ENCODE peak calls at places on chromosomes 13 and 19, in five cellular contexts. E is cardiac muscle cell, V is psoas muscle, P is cardiac fibroblast, G is right cardiac atrium. R is an unnamed sample.

GRCh38 chr13:73092831-73093230 is 34.0 kb downstream of the KLF5 start:
- DNase-seq in P (no peak), E (no peak), G (no peak), V (no peak), R (no peak)

GRCh38 chr13:52707375-52707774 is 32.2 kb downstream of the CNMD start:
- DNase-seq in G (no peak), V (no peak), P (no peak), E (no peak), R (no peak)

GRCh38 chr13:35512271-35512920 is 35.9 kb upstream of the MAB21L1 start:
- DNase-seq in P (peak; percentile 96), G (no peak), E (no peak), V (no peak), R (no peak)

GRCh38 chr19:22882797-22883196 is 50.7 kb downstream of the ZNF723 start:
- DNase-seq in G (no peak), E (no peak), P (peak; percentile 49), V (no peak), R (no peak)

GRCh38 chr19:16801599-16801998 is 27.6 kb upstream of the SIN3B start:
- DNase-seq in E (no peak), P (peak; percentile 82), G (no peak), V (no peak), R (no peak)

GRCh38 chr19:45901432-45901903 is 945 bp downstream of the MYPOP start:
- DNase-seq in E (peak; percentile 29), V (peak; percentile 68), P (peak; percentile 39), G (peak; percentile 80), R (peak; percentile 55)

GRCh38 chr19:18361646-18362045 is 21.2 kb downstream of the PGPEP1 start:
- DNase-seq in E (no peak), P (no peak), G (no peak), V (no peak), R (no peak)

GRCh38 chr13:113539822-113540221 is 44.7 kb upstream of the TFDP1 start:
- DNase-seq in P (peak; percentile 53), V (no peak), G (no peak), E (no peak), R (no peak)

GRCh38 chr19:8571006-8571411 is 6.2 kb downstream of the MYO1F start:
- DNase-seq in E (no peak), G (peak; percentile 75), P (peak; percentile 72), V (no peak), R (no peak)

GRCh38 chr13:54445865-54446264 is 1417.3 kb downstream of the OLFM4 start:
- DNase-seq in E (no peak), P (no peak), V (no peak), G (no peak), R (no peak)

GRCh38 chr19:7916137-7916907 is 1.7 kb downstream of the TGFBR3L start:
- DNase-seq in E (peak; percentile 34), P (peak; percentile 30), V (no peak), G (peak; percentile 59), R (no peak)

GRCh38 chr13:21420706-21421105 is 38.4 kb downstream of the ZDHHC20 start:
- DNase-seq in E (no peak), V (no peak), G (no peak), P (peak; percentile 49), R (no peak)

GRCh38 chr13:58476176-58476575 is 844.6 kb downstream of the PCDH17 start:
- DNase-seq in G (no peak), P (no peak), V (no peak), E (no peak), R (peak; percentile 59)

GRCh38 chr13:98476538-98476966 is 100.4 kb downstream of the STK24 start:
- DNase-seq in P (peak; percentile 93), E (no peak), V (peak; percentile 69), G (peak; percentile 76), R (no peak)

GRCh38 chr19:53328967-53329366 is 4.6 kb upstream of the ZNF845 start:
- DNase-seq in P (peak; percentile 51), V (peak; percentile 61), G (peak; percentile 89), E (no peak), R (no peak)

GRCh38 chr13:47337781-47338507 is 441.1 kb upstream of the HTR2A start:
- DNase-seq in V (no peak), E (peak; percentile 1), G (peak; percentile 7), P (peak; percentile 71), R (no peak)

GRCh38 chr13:20997301-20998061 is 63.9 kb downstream of the LATS2 start:
- DNase-seq in E (no peak), G (peak; percentile 79), P (peak; percentile 96), V (no peak), R (no peak)

GRCh38 chr13:78192721-78193120 is 274.1 kb upstream of the EDNRB start:
- DNase-seq in E (no peak), P (peak; percentile 51), G (no peak), V (no peak), R (no peak)

GRCh38 chr19:6375411-6376010 is at the start of gene PSPN:
- DNase-seq in G (no peak), V (no peak), E (no peak), P (no peak), R (no peak)

GRCh38 chr19:18833849-18834643 is 2.3 kb downstream of the UPF1 start:
- DNase-seq in P (no peak), V (no peak), E (no peak), G (no peak), R (no peak)

GRCh38 chr19:7500811-7501450 is 12.1 kb upstream of the PEX11G start:
- DNase-seq in V (peak; percentile 47), E (peak; percentile 78), G (peak; percentile 76), P (peak; percentile 51), R (peak; percentile 95)

GRCh38 chr13:106156468-106156867 is 379.0 kb downstream of the EFNB2 start:
- DNase-seq in P (peak; percentile 99), E (no peak), V (no peak), G (no peak), R (no peak)

GRCh38 chr19:47726467-47726866 is 13.2 kb downstream of the EHD2 start:
- DNase-seq in G (no peak), V (no peak), P (peak; percentile 76), E (no peak), R (no peak)

GRCh38 chr19:49363265-49364082 is at the start of gene DKKL1:
- DNase-seq in P (peak; percentile 100), G (peak; percentile 100), E (peak; percentile 100), V (peak; percentile 99), R (peak; percentile 98)

GRCh38 chr19:43747557-43748204 is 7.1 kb downstream of the SMG9 start:
- DNase-seq in G (no peak), V (no peak), P (no peak), E (no peak), R (no peak)

GRCh38 chr19:50490411-50490811 is 13.8 kb upstream of the GARIN5A start:
- DNase-seq in G (no peak), P (no peak), V (no peak), E (no peak), R (no peak)

GRCh38 chr13:111431241-111431640 is 110.8 kb downstream of the TEX29 start:
- DNase-seq in P (no peak), G (no peak), V (no peak), E (no peak), R (no peak)

GRCh38 chr19:45848922-45849321 is 14.0 kb downstream of the SYMPK start:
- DNase-seq in E (no peak), G (no peak), V (no peak), P (peak; percentile 17), R (no peak)

GRCh38 chr19:18489627-18490184 is 32.2 kb downstream of the ELL start:
- DNase-seq in E (no peak), G (no peak), V (no peak), P (no peak), R (no peak)

GRCh38 chr19:3125900-3126524 is 9.8 kb upstream of the GNA15 start:
- DNase-seq in P (peak; percentile 48), G (peak; percentile 75), E (peak; percentile 61), V (peak; percentile 63), R (peak; percentile 44)

GRCh38 chr13:30826911-30827577 is 79.0 kb upstream of the MEDAG start:
- DNase-seq in P (no peak), G (no peak), E (no peak), V (no peak), R (no peak)

GRCh38 chr13:27788271-27788670 is 4.0 kb upstream of the GSX1 start:
- DNase-seq in V (no peak), G (no peak), P (no peak), E (no peak), R (no peak)

GRCh38 chr19:44212865-44213346 is 574 bp downstream of the ZNF227 start:
- DNase-seq in V (no peak), E (no peak), G (no peak), P (peak; percentile 46), R (no peak)

GRCh38 chr19:13539332-13539731 is 33.1 kb upstream of the CACNA1A start:
- DNase-seq in G (no peak), V (no peak), E (no peak), P (no peak), R (no peak)

GRCh38 chr13:25879466-25879865 is 172.3 kb downstream of the SHISA2 start:
- DNase-seq in G (no peak), V (no peak), E (no peak), P (no peak), R (no peak)

GRCh38 chr13:73167046-73167820 is 108.4 kb downstream of the KLF5 start:
- DNase-seq in E (no peak), P (no peak), V (no peak), G (no peak), R (no peak)

GRCh38 chr13:43363156-43363918 is 340.0 kb downstream of the DNAJC15 start:
- DNase-seq in V (no peak), E (no peak), G (no peak), P (peak; percentile 68), R (no peak)

R was measured in retina.